ENCODE peak calls at places on chromosome 11, in seven cellular contexts. M is colonic mucosa, G is endodermal cell, N is tibial artery, P is GM23338, A is PC-3, L is BE2C. V is an unnamed sample.

GRCh38 chr11:17529814-17530162 is 14.4 kb downstream of the USH1C start:
- DNase-seq in L (no peak), P (no peak), N (no peak), G (no peak), A (no peak), M (no peak), V (no peak)

GRCh38 chr11:27300974-27301373 is 62.0 kb downstream of the CCDC34 start:
- DNase-seq in M (no peak), N (no peak), P (no peak), G (no peak), L (no peak), A (peak; percentile 24), V (no peak)

GRCh38 chr11:96465537-96465936 is 75.7 kb downstream of the JRKL start:
- DNase-seq in A (peak; percentile 59), N (no peak), L (peak; percentile 36), M (no peak), G (no peak), P (no peak), V (no peak)

GRCh38 chr11:96567193-96567592 is 177.4 kb downstream of the JRKL start:
- DNase-seq in L (peak; percentile 14), A (no peak), N (no peak), G (no peak), P (peak; percentile 47), M (no peak), V (no peak)

GRCh38 chr11:79054636-79055035 is 386.2 kb downstream of the TENM4 start:
- DNase-seq in P (no peak), M (no peak), A (peak; percentile 65), G (no peak), L (no peak), N (no peak), V (no peak)

GRCh38 chr11:128678017-128678416 is 15.9 kb upstream of the FLI1 start:
- DNase-seq in L (no peak), P (no peak), A (no peak), N (no peak), G (no peak), M (no peak), V (no peak)

GRCh38 chr11:126716456-126717083 is 284.0 kb downstream of the KIRREL3 start:
- DNase-seq in G (peak; percentile 91), L (peak; percentile 68), M (peak; percentile 51), P (peak; percentile 77), N (no peak), A (peak; percentile 48), V (no peak)

GRCh38 chr11:10305262-10305963 is 540 bp downstream of the ADM start:
- DNase-seq in A (peak; percentile 36), G (peak; percentile 76), N (peak; percentile 44), P (peak; percentile 51), L (peak; percentile 51), M (peak; percentile 60), V (peak; percentile 68)

GRCh38 chr11:134374891-134375550 is 37.0 kb downstream of the B3GAT1 start:
- DNase-seq in L (no peak), P (no peak), A (no peak), N (no peak), G (no peak), M (no peak), V (peak; percentile 34)

GRCh38 chr11:45289369-45289768 is 3.2 kb upstream of the SYT13 start:
- DNase-seq in L (no peak), M (no peak), A (peak; percentile 60), G (no peak), N (no peak), P (no peak), V (no peak)

GRCh38 chr11:61947486-61948210 is 2.5 kb upstream of the BEST1 start:
- DNase-seq in A (peak; percentile 92), L (peak; percentile 86), G (peak; percentile 96), M (peak; percentile 86), N (peak; percentile 97), P (peak; percentile 93), V (peak; percentile 87)

GRCh38 chr11:34512810-34513673 is 552 bp downstream of the ELF5 start:
- DNase-seq in M (peak; percentile 57), L (peak; percentile 36), P (peak; percentile 88), G (peak; percentile 91), N (peak; percentile 28), A (peak; percentile 70), V (no peak)

GRCh38 chr11:122748968-122749687 is 89.2 kb upstream of the CRTAM start:
- DNase-seq in N (peak; percentile 60), P (no peak), G (no peak), A (peak; percentile 86), M (no peak), L (no peak), V (no peak)

GRCh38 chr11:70578371-70578770 is 180.0 kb downstream of the CTTN start:
- DNase-seq in M (no peak), A (no peak), L (no peak), N (no peak), G (no peak), P (no peak), V (peak; percentile 40)

GRCh38 chr11:12127206-12127898 is 17.0 kb downstream of the MICAL2 start:
- DNase-seq in A (no peak), M (no peak), G (no peak), L (no peak), P (no peak), N (no peak), V (no peak)

GRCh38 chr11:63613517-63614135 is 607 bp downstream of the PLAAT3 start:
- DNase-seq in N (peak; percentile 67), M (peak; percentile 40), P (peak; percentile 78), L (peak; percentile 15), A (peak; percentile 34), G (peak; percentile 87), V (peak; percentile 62)

GRCh38 chr11:35135222-35135621 is 3.7 kb upstream of the CD44 start:
- DNase-seq in A (no peak), P (no peak), L (no peak), G (no peak), N (no peak), M (no peak), V (no peak)

GRCh38 chr11:114059984-114060401 is 482 bp downstream of the ZBTB16 start:
- DNase-seq in L (no peak), P (peak; percentile 53), G (peak; percentile 69), M (peak; percentile 58), A (no peak), N (no peak), V (peak; percentile 76)

GRCh38 chr11:123549901-123550619 is 104.4 kb downstream of the SCN3B start:
- DNase-seq in N (no peak), G (peak; percentile 54), M (no peak), L (no peak), A (peak; percentile 46), P (no peak), V (no peak)

GRCh38 chr11:96211433-96211832 is 131.6 kb downstream of the MAML2 start:
- DNase-seq in A (no peak), P (no peak), N (no peak), L (no peak), M (no peak), G (no peak), V (no peak)

GRCh38 chr11:125163431-125164011 is 1.0 kb upstream of the PKNOX2 start:
- DNase-seq in N (no peak), G (peak; percentile 82), A (no peak), L (no peak), P (peak; percentile 69), M (no peak), V (no peak)

GRCh38 chr11:125645871-125646270 is 20.9 kb downstream of the CHEK1 start:
- DNase-seq in G (no peak), N (no peak), M (no peak), P (no peak), L (no peak), A (no peak), V (no peak)

GRCh38 chr11:108009497-108010360 is 1.0 kb downstream of the CUL5 start:
- DNase-seq in A (peak; percentile 50), G (no peak), L (no peak), P (peak; percentile 71), M (peak; percentile 30), N (no peak), V (no peak)

GRCh38 chr11:363948-364761 is 5.1 kb upstream of the B4GALNT4 start:
- DNase-seq in P (peak; percentile 88), L (peak; percentile 24), G (peak; percentile 85), N (peak; percentile 7), M (peak; percentile 75), A (peak; percentile 85), V (no peak)

GRCh38 chr11:57288771-57289579 is 35.8 kb downstream of the TNKS1BP1 start:
- DNase-seq in P (peak; percentile 45), L (no peak), N (no peak), M (peak; percentile 72), G (no peak), A (peak; percentile 85), V (no peak)

GRCh38 chr11:75938543-75938942 is 123.5 kb downstream of the UVRAG start:
- DNase-seq in A (peak; percentile 17), N (no peak), G (no peak), M (no peak), L (no peak), P (no peak), V (no peak)

GRCh38 chr11:75934851-75935250 is 119.8 kb downstream of the UVRAG start:
- DNase-seq in M (no peak), P (no peak), A (no peak), G (no peak), L (no peak), N (no peak), V (no peak)

GRCh38 chr11:75945925-75946324 is 130.9 kb downstream of the UVRAG start:
- DNase-seq in M (no peak), G (no peak), A (no peak), L (no peak), P (no peak), N (no peak), V (no peak)

GRCh38 chr11:75944515-75944914 is 129.5 kb downstream of the UVRAG start:
- DNase-seq in G (no peak), M (no peak), P (no peak), N (no peak), A (no peak), L (no peak), V (no peak)

DNA sequence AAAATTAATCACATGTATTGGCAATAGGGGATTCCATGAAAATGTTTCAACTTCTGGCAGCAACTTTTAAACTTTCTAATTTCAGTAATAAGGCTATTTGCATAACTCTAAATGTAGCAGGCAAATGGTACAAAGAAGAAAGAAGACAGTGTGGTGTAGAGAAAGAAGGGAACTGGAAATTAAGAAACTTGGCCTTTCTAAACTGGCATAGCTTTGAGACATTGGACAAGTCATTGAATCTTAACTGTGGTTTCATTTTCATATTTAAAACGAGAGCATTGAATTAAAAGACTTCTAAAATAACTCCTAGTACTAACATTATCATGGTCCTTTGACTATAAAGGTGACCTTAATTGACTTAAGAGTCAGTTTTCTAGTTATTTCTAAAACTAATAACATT is 125.0 kb downstream of the UVRAG start:
- DNase-seq in L (no peak), N (no peak), M (no peak), G (no peak), A (no peak), P (no peak), V (no peak)
- H3K4me1 ChIP-seq in L (peaks cover 8% of the 10 kb centered on the region), N (peaks cover 4% of the 10 kb centered on the region), M (no peaks in the 10 kb centered on the region), G (no peaks in the 10 kb centered on the region), A (no peaks in the 10 kb centered on the region), P (peaks cover 15% of the 10 kb centered on the region), V (peaks cover 20% of the 10 kb centered on the region)

GRCh38 chr11:69105431-69106123 is 50.2 kb upstream of the SMIM38 start:
- DNase-seq in N (no peak), M (no peak), G (no peak), L (peak; percentile 63), P (no peak), A (no peak), V (peak; percentile 39)
- H3K27me3 ChIP-seq in N (peaks cover 4% of the 10 kb centered on the region), M (no peaks in the 10 kb centered on the region), G (no peaks in the 10 kb centered on the region), L (no peaks in the 10 kb centered on the region), P (no peaks in the 10 kb centered on the region), A (no peaks in the 10 kb centered on the region), V (peaks cover 33% of the 10 kb centered on the region)

GRCh38 chr11:73916435-73916834 is 34.4 kb upstream of the DNAJB13 start:
- DNase-seq in M (no peak), G (no peak), A (peak; percentile 40), L (no peak), P (no peak), N (no peak), V (no peak)
- H3K36me3 ChIP-seq in M (no peaks in the 10 kb centered on the region), G (peaks cover 61% of the 10 kb centered on the region), A (peaks cover 8% of the 10 kb centered on the region), L (peaks cover 18% of the 10 kb centered on the region), P (no peaks in the 10 kb centered on the region), N (peaks cover 82% of the 10 kb centered on the region), V (peaks cover 100% of the 10 kb centered on the region)

GRCh38 chr11:116257092-116257491 is 515.7 kb downstream of the BUD13 start:
- DNase-seq in M (no peak), G (no peak), P (peak; percentile 20), A (no peak), N (no peak), L (peak; percentile 41), V (no peak)
- H3K4me1 ChIP-seq in M (no peaks in the 10 kb centered on the region), G (no peaks in the 10 kb centered on the region), P (peaks cover 11% of the 10 kb centered on the region), A (no peaks in the 10 kb centered on the region), N (no peaks in the 10 kb centered on the region), L (no peaks in the 10 kb centered on the region), V (no peaks in the 10 kb centered on the region)